ENCODE peak calls at places on chromosomes 3 and 15, in four cellular contexts. E, G, Z and W are unnamed samples.

GRCh38 chr3:191300422-191300821 is 28.8 kb upstream of the CCDC50 start:
- DNase-seq in G (no peak), E (no peak), Z (no peak), W (no peak)

GRCh38 chr3:66453525-66454463 is 47.0 kb downstream of the LRIG1 start:
- DNase-seq in Z (no peak), E (no peak), G (no peak), W (no peak)

GRCh38 chr15:31197497-31198414 is 96.2 kb upstream of the TRPM1 start:
- DNase-seq in E (peak; percentile 44), Z (peak; percentile 80), G (no peak), W (peak; percentile 53)

GRCh38 chr3:18295171-18295920 is 129.8 kb downstream of the SATB1 start:
- DNase-seq in Z (peak; percentile 90), E (peak; percentile 77), G (no peak), W (peak; percentile 53)

GRCh38 chr3:196179380-196180308 is 31.6 kb downstream of the ZDHHC19 start:
- DNase-seq in E (no peak), Z (peak; percentile 73), G (no peak), W (peak; percentile 52)

GRCh38 chr3:37347941-37348340 is 173.6 kb upstream of the LRRFIP2 start:
- DNase-seq in E (no peak), Z (no peak), G (no peak), W (no peak)

GRCh38 chr3:152205097-152205593 is 63.6 kb upstream of the MBNL1 start:
- DNase-seq in E (no peak), Z (no peak), G (no peak), W (no peak)

GRCh38 chr3:174855002-174855401 is 4.1 kb upstream of the NAALADL2 start:
- DNase-seq in G (no peak), E (no peak), Z (no peak), W (no peak)

GRCh38 chr3:46861996-46862688 is 1.1 kb downstream of the MYL3 start:
- DNase-seq in G (peak; percentile 31), E (no peak), Z (no peak), W (no peak)

GRCh38 chr3:141498592-141499223 is 11.9 kb downstream of the RASA2 start:
- DNase-seq in G (no peak), E (no peak), Z (peak; percentile 12), W (peak; percentile 68)
- H3K4me3 ChIP-seq in G (no peak overlapping the region), E (no peak overlapping the region), Z (no peak overlapping the region), W (no peak overlapping the region)

GRCh38 chr3:43262194-43262593 is 24.1 kb upstream of the SNRK start:
- DNase-seq in G (no peak), Z (no peak), E (no peak), W (no peak)

GRCh38 chr3:43259626-43260025 is 26.7 kb upstream of the SNRK start:
- DNase-seq in Z (no peak), G (no peak), E (no peak), W (no peak)

GRCh38 chr3:43257850-43258249 is 28.5 kb upstream of the SNRK start:
- DNase-seq in G (no peak), Z (no peak), E (no peak), W (no peak)

GRCh38 chr3:43256714-43257461 is 29.5 kb upstream of the SNRK start:
- DNase-seq in E (no peak), Z (no peak), G (no peak), W (no peak)

GRCh38 chr3:43260412-43260811 is 25.9 kb upstream of the SNRK start:
- DNase-seq in Z (no peak), G (no peak), E (no peak), W (no peak)
- TF ChIP-seq CTCF in Z (no peak), G (no peak), E (no peak), W (no peak)

GRCh38 chr3:58055309-58055708 is 47.1 kb downstream of the FLNB start:
- DNase-seq in G (no peak), Z (no peak), E (no peak), W (no peak)

GRCh38 chr3:58049143-58049785 is 41.0 kb downstream of the FLNB start:
- DNase-seq in E (peak; percentile 82), Z (peak; percentile 96), G (peak; percentile 68), W (no peak)

GRCh38 chr3:58051196-58051595 is 43.0 kb downstream of the FLNB start:
- DNase-seq in G (peak; percentile 67), E (no peak), Z (no peak), W (no peak)

GRCh38 chr3:58054652-58055051 is 46.4 kb downstream of the FLNB start:
- DNase-seq in Z (no peak), E (no peak), G (no peak), W (no peak)

DNA sequence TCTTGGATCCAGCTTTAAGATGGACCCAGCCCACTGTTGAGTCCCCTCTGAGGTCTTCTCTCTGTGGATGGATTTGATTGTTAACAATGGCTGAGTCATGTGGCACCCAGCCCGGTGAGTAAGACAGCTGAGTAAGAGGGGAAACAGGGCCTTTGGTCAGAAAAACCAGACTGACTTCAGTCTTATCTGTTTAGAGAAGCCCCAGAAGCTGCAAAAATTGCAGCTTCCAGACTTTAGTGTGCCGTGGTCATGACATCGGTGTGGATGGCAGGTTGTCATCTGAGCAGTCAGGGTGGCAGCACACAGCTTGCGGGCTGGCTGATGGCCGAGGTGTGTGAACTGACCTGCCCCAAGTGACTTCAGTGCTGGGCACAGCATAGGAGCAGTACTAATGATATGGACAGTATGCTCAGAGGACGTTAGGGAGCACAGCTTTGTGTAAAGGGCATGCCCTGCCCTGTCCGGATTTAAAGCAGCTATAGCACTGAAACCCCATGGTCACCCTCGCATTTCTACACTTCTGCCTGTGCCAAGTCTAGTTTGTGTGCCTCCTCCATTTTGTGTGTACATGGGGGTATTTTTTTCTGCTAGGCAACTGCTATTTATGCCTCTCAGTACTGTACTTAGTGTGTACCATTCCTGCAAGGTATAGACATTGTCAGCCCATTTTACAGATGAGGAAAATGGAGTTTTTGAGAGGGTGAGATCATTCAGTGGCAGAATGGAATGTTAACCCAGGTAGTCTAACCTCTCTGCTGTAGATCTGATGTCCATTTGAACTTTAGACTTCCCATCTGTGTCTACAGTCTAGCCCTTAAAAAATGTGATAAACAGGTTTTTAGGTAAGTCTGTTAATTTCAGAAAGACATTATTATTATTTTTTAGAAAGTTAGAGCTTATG is 44.4 kb downstream of the FLNB start:
- DNase-seq in E (no peak), G (peak; percentile 73), Z (no peak), W (peak; percentile 78)
- TF ChIP-seq POLR2AphosphoS5 in E (no peak), G (no peak), Z (no peak), W (no peak)

GRCh38 chr3:181330821-181331563 is 341.5 kb upstream of the DNAJC19 start:
- DNase-seq in E (no peak), G (no peak), Z (no peak), W (no peak)
- H3K4me3 ChIP-seq in E (no peak overlapping the region), G (no peak overlapping the region), Z (no peak overlapping the region), W (no peak overlapping the region)

DNA sequence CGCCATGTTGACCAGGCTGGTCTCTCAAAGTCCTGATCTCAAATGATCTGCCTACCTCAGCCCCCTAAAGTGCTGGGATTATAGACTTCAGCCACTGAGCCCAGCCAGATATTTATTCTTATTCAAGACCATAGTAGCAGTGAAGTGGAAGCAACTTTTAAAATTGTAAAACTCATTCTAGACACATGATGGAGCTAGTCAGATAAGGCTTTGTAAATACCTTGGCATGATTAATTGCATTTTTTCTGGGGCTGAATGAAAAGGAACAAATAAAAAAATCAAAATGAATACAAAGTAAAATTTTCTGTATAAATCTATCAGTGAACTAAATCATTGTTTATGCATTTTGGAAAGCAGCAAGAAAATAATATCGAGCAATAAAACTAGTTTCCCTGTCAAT is 4.1 kb upstream of the MYO1E start:
- DNase-seq in Z (no peak), E (no peak), G (no peak), W (no peak)
- TF ChIP-seq CTCF in Z (no peak), E (no peak), G (no peak), W (no peak)

DNA sequence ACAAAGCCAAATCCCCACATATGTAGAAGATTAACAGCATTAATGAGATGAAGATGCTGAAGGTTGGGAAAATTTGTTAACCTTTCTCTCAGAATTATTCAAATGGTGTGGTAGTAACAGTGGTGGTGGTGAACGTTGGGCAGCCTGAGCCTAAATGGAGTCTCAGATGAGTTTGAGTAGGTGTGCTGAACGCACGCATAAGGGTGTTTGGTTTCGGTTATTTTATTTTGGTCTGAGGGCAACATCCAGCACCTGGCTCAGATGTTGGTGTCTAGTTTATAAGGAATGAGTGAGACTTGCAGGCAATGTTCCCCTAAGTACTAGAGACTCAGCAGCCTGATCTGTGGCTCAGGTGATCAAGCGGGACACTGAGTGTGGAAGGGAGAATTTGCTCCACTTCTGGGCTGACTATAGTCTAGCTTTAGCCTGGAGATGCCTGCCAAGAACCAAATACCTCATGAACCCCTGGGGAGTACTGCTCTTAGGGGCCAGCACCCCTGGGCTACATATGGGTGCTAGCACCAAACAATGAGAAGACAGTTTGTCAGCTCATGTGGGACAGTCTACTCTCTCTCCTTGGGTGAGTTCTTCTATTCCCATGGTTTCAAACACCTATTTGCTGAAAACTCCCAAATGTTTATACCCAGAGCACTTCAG is 39.5 kb upstream of the ATP2C1 start:
- DNase-seq in G (no peak), Z (no peak), E (no peak), W (no peak)
- TF ChIP-seq POLR2AphosphoS5 in G (no peak), Z (no peak), E (no peak), W (no peak)

DNA sequence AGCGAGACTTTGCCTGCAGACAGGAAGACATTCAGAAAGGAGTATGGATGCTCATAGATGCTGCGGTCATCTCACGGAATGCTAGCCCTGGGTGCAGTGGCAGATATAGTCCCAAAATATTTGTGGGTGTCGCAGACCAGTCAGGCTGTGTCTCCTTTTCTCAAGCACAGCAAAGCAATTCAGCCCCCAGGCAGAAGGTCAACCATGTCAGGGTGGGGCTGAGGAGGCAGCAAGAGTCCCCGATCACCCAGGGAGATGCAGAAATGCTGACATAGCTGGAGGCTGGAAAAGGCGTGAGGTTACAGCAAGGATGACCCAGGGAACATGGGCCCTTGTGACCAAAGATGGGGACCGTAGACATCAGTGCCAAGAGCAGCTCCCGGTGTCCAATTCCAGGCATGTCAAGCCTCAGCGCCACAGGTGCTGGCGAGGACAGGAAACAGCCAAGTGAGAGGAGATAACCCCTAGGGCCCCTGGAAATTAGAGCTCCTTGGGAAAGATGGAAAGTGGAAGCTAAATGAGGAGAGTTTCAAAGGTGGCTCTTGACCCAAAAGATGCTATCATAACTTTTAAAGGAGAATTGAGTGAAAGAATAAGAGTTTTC is 81.2 kb upstream of the ABHD17C start:
- DNase-seq in E (no peak), Z (peak; percentile 10), G (no peak), W (no peak)
- H3K4me3 ChIP-seq in E (no peak overlapping the region), Z (no peak overlapping the region), G (no peak overlapping the region), W (no peak overlapping the region)

DNA sequence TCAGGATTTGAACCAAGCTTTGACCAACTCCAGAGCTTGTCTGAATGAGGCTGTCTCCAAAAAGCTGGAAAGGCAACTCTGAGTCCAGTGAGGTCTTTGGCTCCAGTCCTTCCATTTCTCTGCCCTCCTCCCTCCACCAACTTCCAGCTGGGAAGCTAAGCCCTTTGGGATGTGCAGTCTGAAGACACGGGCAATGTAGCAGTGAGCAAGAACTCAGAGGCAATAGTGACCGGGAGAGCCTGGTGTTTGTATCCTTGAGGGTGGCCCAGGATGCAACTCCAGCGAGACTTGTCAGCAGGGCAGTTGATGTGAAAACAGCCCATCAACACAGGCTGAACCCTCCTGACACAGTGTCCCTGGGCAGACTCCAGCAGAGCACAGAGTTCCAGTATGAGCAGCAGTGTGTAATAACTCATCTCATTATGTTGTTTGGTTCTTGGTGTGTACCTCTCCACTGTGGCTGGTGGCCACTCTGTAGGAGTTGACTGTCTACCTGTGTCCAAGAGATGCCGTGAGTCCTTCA is 6.7 kb downstream of the CDCP1 start:
- DNase-seq in Z (no peak), G (no peak), E (no peak), W (no peak)
- TF ChIP-seq CTCF in Z (no peak), G (no peak), E (no peak), W (no peak)

GRCh38 chr15:67082007-67082536 is 16.7 kb downstream of the SMAD3 start:
- DNase-seq in E (no peak), Z (no peak), G (no peak), W (peak; percentile 64)
- TF ChIP-seq POLR2AphosphoS5 in E (no peak), Z (no peak), G (no peak), W (no peak)